ENCODE peak calls at places on chromosomes 3 and 15, in four cellular contexts. S is transverse colon, Y is ovary, E is tibial nerve. Z is an unnamed sample.

GRCh38 chr15:93748710-93749109 is 482.7 kb upstream of the MCTP2 start:
- DNase-seq in S (no peak), Y (no peak), E (no peak), Z (no peak)

GRCh38 chr3:190575441-190576190 is 61.7 kb downstream of the IL1RAP start:
- DNase-seq in S (no peak), Y (no peak), E (no peak), Z (no peak)

GRCh38 chr15:75107509-75107904 is 84.1 kb downstream of the PPCDC start:
- DNase-seq in S (no peak), Y (no peak), E (no peak), Z (no peak)

GRCh38 chr3:156723182-156723619 is 48.8 kb downstream of the TIPARP start:
- DNase-seq in S (no peak), Y (no peak), E (no peak), Z (no peak)

GRCh38 chr3:64586977-64587376 is 100.8 kb downstream of the ADAMTS9 start:
- DNase-seq in S (no peak), Y (no peak), E (no peak), Z (no peak)

GRCh38 chr15:101180620-101181307 is 71.1 kb downstream of the CHSY1 start:
- DNase-seq in S (no peak), Y (no peak), E (no peak), Z (no peak)

GRCh38 chr3:143084856-143085731 is 34.5 kb upstream of the CHST2 start:
- DNase-seq in S (no peak), Y (no peak), E (no peak), Z (no peak)

GRCh38 chr3:149277338-149277813 is 55.7 kb upstream of the CP start:
- DNase-seq in S (no peak), Y (no peak), E (no peak), Z (no peak)

GRCh38 chr3:7263347-7264195 is 402.7 kb downstream of the GRM7 start:
- DNase-seq in S (no peak), Y (no peak), E (no peak), Z (no peak)

GRCh38 chr3:65619391-65620298 is 419.1 kb downstream of the MAGI1 start:
- DNase-seq in S (no peak), Y (no peak), E (no peak), Z (no peak)

GRCh38 chr3:197224034-197224444 is 74.4 kb downstream of the DLG1 start:
- DNase-seq in S (no peak), Y (no peak), E (no peak), Z (no peak)

GRCh38 chr3:172711457-172711800 is 562 bp upstream of the NCEH1 start:
- DNase-seq in S (peak; percentile 37), Y (no peak), E (no peak), Z (no peak)

GRCh38 chr3:58383904-58384303 is 49.7 kb downstream of the PDHB start:
- DNase-seq in S (no peak), Y (no peak), E (no peak), Z (no peak)

GRCh38 chr3:16738451-16738850 is 133.2 kb upstream of the DAZL start:
- DNase-seq in S (no peak), Y (no peak), E (no peak), Z (no peak)

GRCh38 chr3:120144267-120144666 is 50.0 kb upstream of the GSK3B start:
- DNase-seq in S (no peak), Y (no peak), E (no peak), Z (no peak)

GRCh38 chr3:105862217-105862616 is 6.6 kb downstream of the CBLB start:
- DNase-seq in S (no peak), Y (no peak), E (no peak), Z (no peak)

GRCh38 chr3:48686538-48687219 is 964 bp upstream of the NCKIPSD start:
- DNase-seq in S (no peak), Y (no peak), E (no peak), Z (no peak)

GRCh38 chr3:190830031-190830430 is 32.5 kb downstream of the GMNC start:
- DNase-seq in S (no peak), Y (no peak), E (no peak), Z (no peak)

GRCh38 chr3:4721511-4721911 is 228.4 kb downstream of the ITPR1 start:
- DNase-seq in S (no peak), Y (no peak), E (no peak), Z (no peak)

GRCh38 chr15:44719293-44719999 is 8.1 kb downstream of the B2M start:
- DNase-seq in S (no peak), Y (no peak), E (no peak), Z (no peak)

GRCh38 chr3:177894021-177894690 is 642.1 kb upstream of the KCNMB2 start:
- DNase-seq in S (no peak), Y (no peak), E (no peak), Z (no peak)

GRCh38 chr15:96311639-96312038 is 18.9 kb upstream of the NR2F2 start:
- DNase-seq in S (no peak), Y (no peak), E (no peak), Z (no peak)

GRCh38 chr15:41891946-41892345 is 1.9 kb downstream of the SPTBN5 start:
- DNase-seq in S (no peak), Y (no peak), E (no peak), Z (no peak)

GRCh38 chr3:99509224-99509623 is 129.2 kb upstream of the COL8A1 start:
- DNase-seq in S (no peak), Y (peak; percentile 64), E (no peak), Z (no peak)

GRCh38 chr15:81516012-81516411 is 142.0 kb upstream of the TMC3 start:
- DNase-seq in S (no peak), Y (no peak), E (no peak), Z (no peak)

GRCh38 chr3:16508591-16508995 is 4.9 kb downstream of the RFTN1 start:
- DNase-seq in S (no peak), Y (no peak), E (no peak), Z (no peak)

GRCh38 chr3:119507404-119507803 is 9.1 kb downstream of the TIMMDC1 start:
- DNase-seq in S (no peak), Y (no peak), E (no peak), Z (no peak)

GRCh38 chr3:177610677-177611654 is 413.7 kb upstream of the TBL1XR1 start:
- DNase-seq in S (peak; percentile 66), Y (no peak), E (no peak), Z (no peak)

GRCh38 chr3:163722421-163722820 is 1355.9 kb downstream of the SI start:
- DNase-seq in S (no peak), Y (no peak), E (no peak), Z (no peak)

GRCh38 chr3:47411696-47412452 is 31.1 kb downstream of the PTPN23 start:
- DNase-seq in S (no peak), Y (no peak), E (no peak), Z (no peak)

GRCh38 chr15:87619161-87619960 is 637.2 kb downstream of the NTRK3 start:
- DNase-seq in S (no peak), Y (no peak), E (no peak), Z (no peak)

GRCh38 chr15:63474810-63475316 is 29.5 kb upstream of the USP3 start:
- DNase-seq in S (peak; percentile 67), Y (no peak), E (no peak), Z (no peak)
- TF ChIP-seq POLR2A in S (no peak), Y (no peak), E (no peak), Z (no peak)

GRCh38 chr15:67080900-67081431 is 15.6 kb downstream of the SMAD3 start:
- DNase-seq in S (no peak), Y (no peak), E (no peak), Z (no peak)
- TF ChIP-seq POLR2A in S (no peak), Y (no peak), E (no peak), Z (no peak)

DNA sequence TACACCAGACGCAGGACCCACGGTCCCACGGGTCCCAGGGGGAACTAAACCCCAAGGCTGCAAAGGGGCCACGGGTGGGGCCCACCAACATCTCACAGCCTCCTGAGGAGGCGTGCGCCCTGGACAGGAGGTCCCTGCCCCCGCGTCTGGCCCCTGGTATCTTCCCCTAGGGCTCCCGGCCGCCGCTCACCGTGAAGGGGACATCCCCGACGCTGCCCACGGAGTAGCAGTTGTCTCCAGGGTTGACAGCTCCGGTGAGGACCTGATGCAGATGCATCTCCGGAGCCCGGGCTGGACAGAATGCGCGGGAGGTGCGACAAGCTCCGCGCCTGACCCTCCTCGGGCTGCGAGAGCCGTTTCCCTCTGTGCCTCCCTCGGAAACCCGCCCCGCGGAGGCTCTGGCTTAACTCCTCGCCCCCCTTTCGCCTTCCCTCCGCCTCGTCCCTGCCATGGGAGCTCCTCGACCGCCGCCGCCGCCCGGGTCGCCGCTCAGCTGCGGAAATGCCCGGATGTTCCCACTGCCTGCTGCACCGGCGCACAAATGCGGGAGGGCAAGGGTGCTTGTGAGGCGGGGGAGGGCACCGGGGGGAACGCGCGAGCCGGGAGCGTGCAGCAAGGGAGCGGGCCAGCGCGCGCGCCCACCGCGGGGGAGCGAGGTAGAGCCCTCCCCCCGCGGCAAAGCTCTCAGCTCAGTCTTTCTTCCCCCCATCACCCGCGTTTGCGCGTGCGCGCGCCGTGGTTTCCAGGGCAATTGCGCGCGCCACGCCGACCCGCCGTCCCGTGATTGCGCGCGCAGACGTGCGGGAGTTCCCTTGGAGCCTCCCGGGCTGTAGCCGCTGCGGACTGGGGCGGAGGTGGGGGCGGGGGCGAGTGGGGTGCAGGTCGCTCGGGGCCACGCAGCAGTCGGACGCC is at the start of gene DMXL2:
- DNase-seq in S (peak; percentile 82), Y (peak; percentile 80), E (peak; percentile 46), Z (peak; percentile 41)
- TF ChIP-seq POLR2A in S (peak; percentile 47), Y (no peak), E (peak; percentile 6), Z (no peak)

DNA sequence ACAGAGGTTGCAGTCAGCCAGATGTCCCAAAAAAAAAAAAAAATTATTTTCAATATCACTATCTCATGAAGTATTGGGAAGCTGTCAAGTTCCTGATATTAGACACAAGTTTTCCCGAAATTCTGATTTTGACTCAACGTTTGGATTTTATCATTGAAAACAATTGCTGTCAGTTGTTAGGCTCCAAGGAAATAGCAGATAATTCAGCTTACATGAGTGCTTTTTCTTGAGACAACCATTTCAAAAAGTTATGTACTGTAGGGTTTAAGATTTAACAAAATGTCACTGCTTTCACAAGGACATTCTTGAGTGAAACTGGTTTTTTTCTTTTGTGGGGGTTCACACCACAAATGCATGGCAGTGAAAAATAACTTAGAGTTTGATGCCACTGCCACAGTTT is 9.3 kb upstream of the SETD5 start:
- DNase-seq in S (no peak), Y (no peak), E (no peak), Z (no peak)
- TF ChIP-seq POLR2A in S (no peak), Y (no peak), E (no peak), Z (no peak)

GRCh38 chr3:125647318-125648014 is 52.2 kb upstream of the OSBPL11 start:
- DNase-seq in S (peak; percentile 64), Y (no peak), E (no peak), Z (peak; percentile 37)
- TF ChIP-seq POLR2A in S (no peak), Y (no peak), E (no peak), Z (no peak)